ENCODE peak calls at places on chromosomes 5 and 9, in five cellular contexts. O is BE2C; K is activated naive CD8-positive, alpha-beta T cell treated with anti-CD3 and anti-CD28 coated beads for 36 hours; G is MV-4-11; Z is iris pigment epithelial cell. A is an unnamed sample.

GRCh38 chr5:144368556-144368955 is 197.9 kb downstream of the KCTD16 start:
- DNase-seq in K (no peak), G (no peak), O (no peak), Z (peak), A (peak)

GRCh38 chr5:7015586-7016256 is 302.5 kb downstream of the TENT4A start:
- DNase-seq in G (no peak), O (no peak), Z (no peak), K (no peak), A (no peak)

GRCh38 chr9:21031091-21031817 is at the start of gene HACD4:
- DNase-seq in K (peak), O (no peak), Z (peak), G (peak), A (no peak)

GRCh38 chr5:773517-774264 is 10.8 kb downstream of the ZDHHC11B start:
- DNase-seq in G (no peak), Z (no peak), O (no peak), K (no peak), A (no peak)

GRCh38 chr9:90368241-90368640 is 274.4 kb downstream of the DIRAS2 start:
- DNase-seq in K (no peak), O (no peak), G (no peak), Z (no peak), A (no peak)

GRCh38 chr5:112694853-112695709 is 42.6 kb upstream of the APC start:
- DNase-seq in K (no peak), O (no peak), G (peak), Z (peak), A (peak)

GRCh38 chr5:53482717-53483638 is 2.5 kb downstream of the FST start:
- DNase-seq in K (peak), O (peak), Z (peak), G (no peak), A (no peak)

GRCh38 chr5:54224083-54224836 is 86.1 kb downstream of the ARL15 start:
- DNase-seq in K (no peak), O (no peak), G (peak), Z (no peak), A (no peak)